ENCODE peak calls at places on chromosomes 13 and 19, in ten cellular contexts. One of them, this sample, is unnamed.

GRCh38 chr13:110528371-110528770 is 33.2 kb downstream of the RAB20 start:
- DNase-seq in NCI-H774: no peak
- DNase-seq in EH: no peak
- DNase-seq in effector memory CD4-positive, alpha-beta T cell: no peak
- DNase-seq in cardiac fibroblast: peak; percentile 94
- DNase-seq in activated naive CD4-positive, alpha-beta T cell treated with anti-CD3 and anti-CD28 coated beads, Interleukin-2, amount 50 U/mL, for 72 hours: no peak
- DNase-seq in CD8-positive, alpha-beta memory T cell: no peak
- DNase-seq in colonic mucosa: no peak
- DNase-seq in A549: no peak
- DNase-seq in stimulated activated naive CD4-positive, alpha-beta T cell: no peak
- DNase-seq in this sample: peak; percentile 98

GRCh38 chr19:19463348-19464117 is 51.8 kb downstream of the TSSK6 start:
- DNase-seq in cardiac fibroblast: peak; percentile 77
- DNase-seq in EH: peak; percentile 65
- DNase-seq in effector memory CD4-positive, alpha-beta T cell: no peak
- DNase-seq in colonic mucosa: no peak
- DNase-seq in A549: no peak
- DNase-seq in CD8-positive, alpha-beta memory T cell: no peak
- DNase-seq in stimulated activated naive CD4-positive, alpha-beta T cell: no peak
- DNase-seq in activated naive CD4-positive, alpha-beta T cell treated with anti-CD3 and anti-CD28 coated beads, Interleukin-2, amount 50 U/mL, for 72 hours: no peak
- DNase-seq in NCI-H774: no peak
- DNase-seq in this sample: peak; percentile 74

GRCh38 chr19:30557212-30557611 is 185.0 kb downstream of the ZNF536 start:
- DNase-seq in stimulated activated naive CD4-positive, alpha-beta T cell: no peak
- DNase-seq in colonic mucosa: no peak
- DNase-seq in cardiac fibroblast: no peak
- DNase-seq in EH: no peak
- DNase-seq in NCI-H774: no peak
- DNase-seq in activated naive CD4-positive, alpha-beta T cell treated with anti-CD3 and anti-CD28 coated beads, Interleukin-2, amount 50 U/mL, for 72 hours: no peak
- DNase-seq in effector memory CD4-positive, alpha-beta T cell: no peak
- DNase-seq in A549: no peak
- DNase-seq in CD8-positive, alpha-beta memory T cell: no peak
- DNase-seq in this sample: no peak

GRCh38 chr19:21612403-21612872 is 107.0 kb downstream of the ZNF429 start:
- DNase-seq in effector memory CD4-positive, alpha-beta T cell: no peak
- DNase-seq in cardiac fibroblast: no peak
- DNase-seq in A549: no peak
- DNase-seq in EH: no peak
- DNase-seq in activated naive CD4-positive, alpha-beta T cell treated with anti-CD3 and anti-CD28 coated beads, Interleukin-2, amount 50 U/mL, for 72 hours: no peak
- DNase-seq in CD8-positive, alpha-beta memory T cell: no peak
- DNase-seq in NCI-H774: no peak
- DNase-seq in colonic mucosa: no peak
- DNase-seq in stimulated activated naive CD4-positive, alpha-beta T cell: no peak
- DNase-seq in this sample: no peak

GRCh38 chr13:20974981-20975585 is 72.5 kb upstream of the XPO4 start:
- DNase-seq in EH: peak; percentile 37
- DNase-seq in stimulated activated naive CD4-positive, alpha-beta T cell: no peak
- DNase-seq in colonic mucosa: no peak
- DNase-seq in activated naive CD4-positive, alpha-beta T cell treated with anti-CD3 and anti-CD28 coated beads, Interleukin-2, amount 50 U/mL, for 72 hours: no peak
- DNase-seq in cardiac fibroblast: no peak
- DNase-seq in A549: no peak
- DNase-seq in NCI-H774: no peak
- DNase-seq in CD8-positive, alpha-beta memory T cell: no peak
- DNase-seq in effector memory CD4-positive, alpha-beta T cell: no peak
- DNase-seq in this sample: no peak

GRCh38 chr19:33647146-33647545 is 25.4 kb downstream of the CHST8 start:
- DNase-seq in stimulated activated naive CD4-positive, alpha-beta T cell: no peak
- DNase-seq in cardiac fibroblast: no peak
- DNase-seq in activated naive CD4-positive, alpha-beta T cell treated with anti-CD3 and anti-CD28 coated beads, Interleukin-2, amount 50 U/mL, for 72 hours: no peak
- DNase-seq in NCI-H774: no peak
- DNase-seq in effector memory CD4-positive, alpha-beta T cell: no peak
- DNase-seq in CD8-positive, alpha-beta memory T cell: no peak
- DNase-seq in colonic mucosa: no peak
- DNase-seq in EH: no peak
- DNase-seq in A549: no peak
- DNase-seq in this sample: no peak

GRCh38 chr13:81929988-81930387 is 1589.1 kb upstream of the SPRY2 start:
- DNase-seq in CD8-positive, alpha-beta memory T cell: no peak
- DNase-seq in EH: peak; percentile 6
- DNase-seq in colonic mucosa: no peak
- DNase-seq in NCI-H774: no peak
- DNase-seq in effector memory CD4-positive, alpha-beta T cell: no peak
- DNase-seq in cardiac fibroblast: peak; percentile 1
- DNase-seq in A549: no peak
- DNase-seq in activated naive CD4-positive, alpha-beta T cell treated with anti-CD3 and anti-CD28 coated beads, Interleukin-2, amount 50 U/mL, for 72 hours: no peak
- DNase-seq in stimulated activated naive CD4-positive, alpha-beta T cell: no peak
- DNase-seq in this sample: no peak

GRCh38 chr19:2613507-2614295 is 88.8 kb downstream of the GNG7 start:
- DNase-seq in effector memory CD4-positive, alpha-beta T cell: no peak
- DNase-seq in colonic mucosa: no peak
- DNase-seq in CD8-positive, alpha-beta memory T cell: peak; percentile 63
- DNase-seq in cardiac fibroblast: peak; percentile 55
- DNase-seq in activated naive CD4-positive, alpha-beta T cell treated with anti-CD3 and anti-CD28 coated beads, Interleukin-2, amount 50 U/mL, for 72 hours: no peak
- DNase-seq in NCI-H774: no peak
- DNase-seq in A549: no peak
- DNase-seq in EH: peak; percentile 47
- DNase-seq in stimulated activated naive CD4-positive, alpha-beta T cell: peak; percentile 45
- DNase-seq in this sample: no peak

GRCh38 chr19:48615145-48616040 is 517 bp upstream of the FAM83E start:
- DNase-seq in cardiac fibroblast: no peak
- DNase-seq in EH: no peak
- DNase-seq in colonic mucosa: peak; percentile 34
- DNase-seq in A549: no peak
- DNase-seq in NCI-H774: no peak
- DNase-seq in activated naive CD4-positive, alpha-beta T cell treated with anti-CD3 and anti-CD28 coated beads, Interleukin-2, amount 50 U/mL, for 72 hours: no peak
- DNase-seq in stimulated activated naive CD4-positive, alpha-beta T cell: no peak
- DNase-seq in CD8-positive, alpha-beta memory T cell: no peak
- DNase-seq in effector memory CD4-positive, alpha-beta T cell: no peak
- DNase-seq in this sample: no peak

GRCh38 chr19:6199240-6199983 is 63.9 kb downstream of the ACSBG2 start:
- DNase-seq in A549: peak; percentile 98
- DNase-seq in cardiac fibroblast: peak; percentile 99
- DNase-seq in EH: peak; percentile 99
- DNase-seq in effector memory CD4-positive, alpha-beta T cell: peak; percentile 99
- DNase-seq in CD8-positive, alpha-beta memory T cell: peak; percentile 98
- DNase-seq in stimulated activated naive CD4-positive, alpha-beta T cell: peak; percentile 98
- DNase-seq in colonic mucosa: peak; percentile 98
- DNase-seq in activated naive CD4-positive, alpha-beta T cell treated with anti-CD3 and anti-CD28 coated beads, Interleukin-2, amount 50 U/mL, for 72 hours: peak; percentile 99
- DNase-seq in NCI-H774: peak; percentile 98
- DNase-seq in this sample: peak; percentile 99

GRCh38 chr19:54106716-54107115 is 4.1 kb downstream of the NDUFA3 start:
- DNase-seq in stimulated activated naive CD4-positive, alpha-beta T cell: no peak
- DNase-seq in activated naive CD4-positive, alpha-beta T cell treated with anti-CD3 and anti-CD28 coated beads, Interleukin-2, amount 50 U/mL, for 72 hours: peak; percentile 53
- DNase-seq in EH: no peak
- DNase-seq in colonic mucosa: no peak
- DNase-seq in effector memory CD4-positive, alpha-beta T cell: no peak
- DNase-seq in CD8-positive, alpha-beta memory T cell: no peak
- DNase-seq in NCI-H774: no peak
- DNase-seq in A549: no peak
- DNase-seq in cardiac fibroblast: no peak
- DNase-seq in this sample: no peak

GRCh38 chr13:23160241-23161175 is 20.3 kb upstream of the SGCG start:
- DNase-seq in effector memory CD4-positive, alpha-beta T cell: no peak
- DNase-seq in cardiac fibroblast: no peak
- DNase-seq in NCI-H774: no peak
- DNase-seq in colonic mucosa: no peak
- DNase-seq in EH: no peak
- DNase-seq in CD8-positive, alpha-beta memory T cell: no peak
- DNase-seq in stimulated activated naive CD4-positive, alpha-beta T cell: no peak
- DNase-seq in activated naive CD4-positive, alpha-beta T cell treated with anti-CD3 and anti-CD28 coated beads, Interleukin-2, amount 50 U/mL, for 72 hours: no peak
- DNase-seq in A549: no peak
- DNase-seq in this sample: no peak

GRCh38 chr19:28614634-28615545 is 598.1 kb downstream of the UQCRFS1 start:
- DNase-seq in effector memory CD4-positive, alpha-beta T cell: no peak
- DNase-seq in CD8-positive, alpha-beta memory T cell: no peak
- DNase-seq in cardiac fibroblast: no peak
- DNase-seq in EH: no peak
- DNase-seq in stimulated activated naive CD4-positive, alpha-beta T cell: no peak
- DNase-seq in NCI-H774: no peak
- DNase-seq in A549: no peak
- DNase-seq in activated naive CD4-positive, alpha-beta T cell treated with anti-CD3 and anti-CD28 coated beads, Interleukin-2, amount 50 U/mL, for 72 hours: no peak
- DNase-seq in colonic mucosa: no peak
- DNase-seq in this sample: no peak